ENCODE peak calls at places on chromosome 21, in seven cellular contexts. O is neural crest cell; K is stimulated activated CD4-positive, alpha-beta T cell treated with anti-CD3 and anti-CD28 coated beads, Interleukin-4, amount 100 ng/mL, for 24 hours; L is A172; X is hippocampal formation; D is kidney glomerular epithelial cell; Y is RCC 7860. Q is an unnamed sample.

GRCh38 chr21:25983745-25984144 is 186.8 kb downstream of the APP start:
- DNase-seq in O (no peak), K (no peak), L (no peak), X (no peak), D (no peak), Y (no peak), Q (no peak)

GRCh38 chr21:43467785-43468184 is 40.9 kb upstream of the SIK1 start:
- DNase-seq in O (no peak), K (peak; percentile 2), L (no peak), X (no peak), D (no peak), Y (no peak), Q (no peak)

GRCh38 chr21:34907783-34908423 is 141.2 kb downstream of the RUNX1 start:
- DNase-seq in O (no peak), K (no peak), L (no peak), X (no peak), D (no peak), Y (no peak), Q (no peak)

GRCh38 chr21:36964832-36965719 is 1.4 kb downstream of the HLCS start:
- DNase-seq in O (no peak), K (no peak), L (no peak), X (no peak), D (no peak), Y (no peak), Q (no peak)

GRCh38 chr21:37437376-37438080 is 71.0 kb downstream of the DYRK1A start:
- DNase-seq in O (no peak), K (no peak), L (no peak), X (no peak), D (no peak), Y (no peak), Q (no peak)

GRCh38 chr21:41520560-41521442 is 12.8 kb upstream of the TMPRSS2 start:
- DNase-seq in O (no peak), K (no peak), L (no peak), X (no peak), D (no peak), Y (no peak), Q (no peak)

GRCh38 chr21:42653492-42654061 is at the start of gene PDE9A:
- DNase-seq in O (peak; percentile 46), K (peak; percentile 13), L (no peak), X (no peak), D (no peak), Y (no peak), Q (no peak)

GRCh38 chr21:31673513-31673912 is 14.0 kb downstream of the SOD1 start:
- DNase-seq in O (no peak), K (no peak), L (no peak), X (no peak), D (no peak), Y (no peak), Q (no peak)

GRCh38 chr21:46080171-46081021 is 17.5 kb upstream of the COL6A2 start:
- DNase-seq in O (no peak), K (peak; percentile 2), L (no peak), X (peak; percentile 6), D (no peak), Y (no peak), Q (no peak)